ENCODE peak calls at places on chromosome 14, in eight cellular contexts. W, P, E, S, O, F, X and Y are unnamed samples.

GRCh38 chr14:68730811-68731425 is 61.9 kb downstream of the ZFP36L1 start:
- DNase-seq in O (no peak), X (no peak), S (no peak), F (no peak), E (no peak), P (no peak), W (no peak), Y (no peak)

GRCh38 chr14:70338550-70338949 is 20.9 kb downstream of the COX16 start:
- DNase-seq in O (no peak), P (no peak), S (no peak), E (no peak), F (no peak), X (no peak), W (no peak), Y (no peak)

GRCh38 chr14:21528381-21529348 is 2.5 kb upstream of the SALL2 start:
- DNase-seq in X (no peak), E (no peak), F (no peak), S (no peak), O (no peak), W (no peak), P (no peak), Y (no peak)

GRCh38 chr14:81453166-81453766 is 53.1 kb upstream of the STON2 start:
- DNase-seq in F (peak; percentile 38), P (peak; percentile 37), O (no peak), E (peak; percentile 36), X (peak; percentile 33), W (no peak), S (no peak), Y (no peak)

GRCh38 chr14:83085725-83086124 is 1552.1 kb upstream of the SEL1L start:
- DNase-seq in S (no peak), F (no peak), W (no peak), X (no peak), E (no peak), P (no peak), O (no peak), Y (no peak)

GRCh38 chr14:41925409-41925808 is 318.7 kb downstream of the LRFN5 start:
- DNase-seq in W (no peak), X (no peak), S (no peak), O (no peak), E (no peak), P (no peak), F (peak; percentile 17), Y (no peak)

GRCh38 chr14:103003351-103003615 is 54.1 kb downstream of the CDC42BPB start:
- DNase-seq in O (no peak), P (no peak), X (no peak), S (no peak), F (no peak), E (no peak), W (no peak), Y (no peak)

GRCh38 chr14:61561657-61562276 is 133.5 kb upstream of the HIF1A start:
- DNase-seq in W (no peak), S (peak; percentile 91), X (peak; percentile 98), O (peak; percentile 64), E (peak; percentile 93), F (no peak), P (peak; percentile 78), Y (peak; percentile 96)

GRCh38 chr14:93708311-93708734 is 80.0 kb downstream of the PRIMA1 start:
- DNase-seq in S (no peak), P (no peak), F (no peak), W (no peak), X (no peak), E (no peak), O (no peak), Y (no peak)

GRCh38 chr14:91257328-91258020 is 13.0 kb upstream of the GPR68 start:
- DNase-seq in O (no peak), F (no peak), W (no peak), X (no peak), E (no peak), P (no peak), S (no peak), Y (no peak)

GRCh38 chr14:55605793-55606192 is 25.8 kb downstream of the KTN1 start:
- DNase-seq in F (no peak), E (no peak), P (no peak), X (no peak), S (no peak), W (no peak), O (no peak), Y (no peak)

GRCh38 chr14:104353921-104354701 is 215.7 kb downstream of the KIF26A start:
- DNase-seq in S (peak; percentile 36), P (peak; percentile 72), F (no peak), W (no peak), O (no peak), E (peak; percentile 26), X (no peak), Y (no peak)

GRCh38 chr14:98893675-98894074 is 378.3 kb downstream of the BCL11B start:
- DNase-seq in S (no peak), X (no peak), F (no peak), P (no peak), W (no peak), O (no peak), E (no peak), Y (no peak)

GRCh38 chr14:52950898-52951729 is at the start of gene FERMT2:
- DNase-seq in W (peak; percentile 29), F (no peak), P (peak; percentile 94), X (peak; percentile 87), O (peak; percentile 74), E (peak; percentile 87), S (peak; percentile 92), Y (peak; percentile 69)

GRCh38 chr14:90599748-90600507 is 203.1 kb downstream of the CALM1 start:
- DNase-seq in W (no peak), O (no peak), E (no peak), P (no peak), S (no peak), X (no peak), F (no peak), Y (no peak)

GRCh38 chr14:80692903-80693302 is 248.6 kb downstream of the CEP128 start:
- DNase-seq in P (no peak), W (no peak), X (no peak), O (no peak), E (no peak), F (no peak), S (no peak), Y (no peak)

GRCh38 chr14:105069887-105070759 is 4.9 kb upstream of the GPR132 start:
- DNase-seq in S (peak; percentile 80), P (no peak), F (no peak), W (peak; percentile 24), X (peak; percentile 56), E (peak; percentile 71), O (peak; percentile 45), Y (no peak)

GRCh38 chr14:93778453-93778852 is 9.8 kb downstream of the PRIMA1 start:
- DNase-seq in E (no peak), F (no peak), O (no peak), P (no peak), S (no peak), X (no peak), W (no peak), Y (no peak)

GRCh38 chr14:76694106-76694505 is 67.2 kb upstream of the VASH1 start:
- DNase-seq in P (no peak), E (no peak), S (no peak), W (no peak), F (no peak), X (no peak), O (no peak), Y (no peak)

GRCh38 chr14:54976316-54976715 is 50.6 kb downstream of the WDHD1 start:
- DNase-seq in P (no peak), X (no peak), F (no peak), W (no peak), S (no peak), E (no peak), O (no peak), Y (peak; percentile 30)

GRCh38 chr14:100609941-100610391 is 22.7 kb upstream of the BEGAIN start:
- DNase-seq in E (no peak), F (no peak), X (no peak), P (no peak), O (peak; percentile 43), S (no peak), W (no peak), Y (no peak)

GRCh38 chr14:68466491-68466977 is 326.3 kb downstream of the ZFP36L1 start:
- DNase-seq in W (no peak), P (no peak), O (no peak), S (peak; percentile 51), F (no peak), X (peak; percentile 45), E (no peak), Y (peak; percentile 68)

GRCh38 chr14:64728856-64729255 is 24.6 kb downstream of the PLEKHG3 start:
- DNase-seq in P (no peak), E (no peak), F (no peak), O (peak; percentile 34), W (no peak), X (no peak), S (peak; percentile 29), Y (no peak)
- H3K27ac ChIP-seq in P (peak overlapping the region; percentile 24), E (no peak overlapping the region), F (no peak overlapping the region), O (no peak overlapping the region), W (no peak overlapping the region), X (no peak overlapping the region), S (no peak overlapping the region), Y (no peak overlapping the region)

DNA sequence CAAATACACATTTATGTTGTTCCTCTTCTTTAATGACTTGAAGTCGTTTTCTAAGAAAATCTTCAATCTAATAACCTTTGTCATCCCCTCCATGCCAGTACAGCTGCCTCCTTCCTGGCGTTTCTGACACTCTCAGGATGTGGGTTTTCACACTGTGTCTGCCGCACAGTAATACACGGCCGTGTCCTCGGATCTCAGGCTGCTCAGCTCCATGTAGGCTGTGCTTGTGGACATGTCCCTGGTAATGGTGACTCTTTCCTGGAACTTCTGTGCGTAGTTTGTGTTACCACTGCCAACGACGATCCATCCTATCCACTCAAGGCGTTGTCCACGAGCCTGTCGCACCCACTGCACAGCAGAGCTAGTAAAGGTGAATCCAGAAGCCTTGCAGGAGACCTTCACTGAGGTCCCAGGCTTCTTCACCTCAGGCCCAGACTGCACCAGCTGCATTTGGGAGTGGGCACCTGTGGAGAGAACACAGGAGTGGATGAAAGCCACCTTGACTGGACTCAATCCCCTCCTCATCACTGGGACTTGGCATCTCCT is 1095.9 kb downstream of the TMEM121 start:
- DNase-seq in O (no peak), F (no peak), W (peak; percentile 59), P (no peak), S (no peak), E (no peak), X (no peak), Y (no peak)
- H3K9me3 ChIP-seq in O (no peaks in the 10 kb centered on the region), F (no peaks in the 10 kb centered on the region), W (no peaks in the 10 kb centered on the region), P (no peaks in the 10 kb centered on the region), S (no peaks in the 10 kb centered on the region), E (no peaks in the 10 kb centered on the region), X (peaks cover 23% of the 10 kb centered on the region), Y (peaks cover 32% of the 10 kb centered on the region)

GRCh38 chr14:72892879-72893635 is 844 bp downstream of the DPF3 start:
- DNase-seq in F (no peak), E (no peak), S (peak; percentile 49), W (no peak), O (peak; percentile 67), P (peak; percentile 24), X (no peak), Y (no peak)
- H3K27me3 ChIP-seq in F (peaks cover 30% of the 10 kb centered on the region), E (no peaks in the 10 kb centered on the region), S (no peaks in the 10 kb centered on the region), W (peaks cover 8% of the 10 kb centered on the region), O (no peaks in the 10 kb centered on the region), P (no peaks in the 10 kb centered on the region), X (peaks cover 26% of the 10 kb centered on the region), Y (no peaks in the 10 kb centered on the region)

DNA sequence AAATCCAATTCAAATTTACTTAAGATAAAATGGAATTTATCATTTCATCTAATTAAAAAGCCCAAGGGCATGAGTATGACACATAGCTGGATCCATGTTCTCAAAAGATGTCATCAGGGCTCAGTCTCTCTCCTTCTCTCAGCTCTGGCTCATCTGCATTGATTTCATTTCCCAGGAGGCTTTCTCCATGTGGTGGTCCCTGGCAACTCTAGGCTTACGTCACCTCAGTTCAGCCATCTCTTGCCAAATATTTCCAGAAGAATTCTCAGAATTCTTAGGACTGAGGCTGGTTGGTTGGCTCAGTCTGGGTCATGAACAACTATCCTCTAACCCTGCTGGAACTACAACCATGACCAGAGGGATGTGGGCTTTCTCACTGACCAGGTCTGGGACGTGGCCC is 65.3 kb downstream of the FOS start:
- DNase-seq in E (no peak), P (no peak), O (no peak), S (no peak), F (no peak), X (no peak), W (no peak), Y (no peak)
- H3K27ac ChIP-seq in E (peak overlapping the region; percentile 35), P (no peak overlapping the region), O (no peak overlapping the region), S (no peak overlapping the region), F (no peak overlapping the region), X (no peak overlapping the region), W (no peak overlapping the region), Y (no peak overlapping the region)